ENCODE peak calls at places on chromosomes 7 and 10, in nine cellular contexts. R is kidney tubule cell; Z is CD8-positive, alpha-beta memory T cell; P is activated T-helper 1 cell treated with anti-CD3 and anti-CD28 coated beads, Interleukin-12 subunit alpha, Interleukin-12 subunit beta, Interleukin-2, Interleukin-4 antibody, amounts not matched to agents 30 ng/mL and 10 ng/mL and 1 ng/mL, durations not matched to agents 14 hours and 24 hours and 36 hours; L is KG1; A is heart left ventricle; S is adipocyte; Q is NCI-H187; K is NCI-H460. F is an unnamed sample.

GRCh38 chr10:75987610-75988009 is 556.2 kb downstream of the LRMDA start:
- DNase-seq in R (peak), Z (no peak), P (no peak), L (no peak), A (no peak), S (peak), Q (no peak), K (no peak), F (no peak)

GRCh38 chr7:55965805-55966421 is 1.5 kb downstream of the NIPSNAP2 start:
- DNase-seq in R (peak), Z (no peak), P (no peak), L (no peak), A (no peak), S (peak), Q (no peak), K (no peak), F (peak)

GRCh38 chr7:138875794-138876193 is 77.8 kb upstream of the ATP6V0A4 start:
- DNase-seq in R (peak), Z (peak), P (peak), L (no peak), A (no peak), S (peak), Q (no peak), K (peak), F (no peak)

GRCh38 chr7:132500727-132501410 is 75.4 kb downstream of the PLXNA4 start:
- DNase-seq in R (peak), Z (no peak), P (no peak), L (no peak), A (no peak), S (no peak), Q (no peak), K (no peak), F (peak)

GRCh38 chr7:37643876-37644275 is 39.7 kb upstream of the GPR141 start:
- DNase-seq in R (no peak), Z (no peak), P (no peak), L (no peak), A (no peak), S (no peak), Q (no peak), K (no peak), F (no peak)

GRCh38 chr10:120989279-120989678 is 138.1 kb downstream of the WDR11 start:
- DNase-seq in R (no peak), Z (no peak), P (no peak), L (no peak), A (no peak), S (no peak), Q (no peak), K (no peak), F (no peak)

GRCh38 chr7:138204285-138204988 is 128.2 kb downstream of the AKR1D1 start:
- DNase-seq in R (no peak), Z (no peak), P (no peak), L (no peak), A (no peak), S (no peak), Q (no peak), K (no peak), F (no peak)

GRCh38 chr7:33721895-33722294 is 183.4 kb upstream of the BMPER start:
- DNase-seq in R (no peak), Z (no peak), P (no peak), L (no peak), A (no peak), S (no peak), Q (no peak), K (no peak), F (no peak)

GRCh38 chr10:119197921-119198320 is 9.4 kb upstream of the GRK5 start:
- DNase-seq in R (peak), Z (no peak), P (no peak), L (no peak), A (no peak), S (no peak), Q (no peak), K (no peak), F (no peak)

GRCh38 chr10:28840954-28841353 is 163.6 kb downstream of the BAMBI start:
- DNase-seq in R (no peak), Z (no peak), P (no peak), L (no peak), A (no peak), S (no peak), Q (no peak), K (no peak), F (no peak)

GRCh38 chr10:79930267-79930666 is 18.6 kb downstream of the SFTPD start:
- DNase-seq in R (no peak), Z (no peak), P (no peak), L (no peak), A (no peak), S (no peak), Q (no peak), K (no peak), F (no peak)

GRCh38 chr7:140239653-140239935 is 62.8 kb upstream of the KDM7A start:
- DNase-seq in R (no peak), Z (no peak), P (no peak), L (no peak), A (no peak), S (no peak), Q (no peak), K (no peak), F (no peak)

GRCh38 chr10:36021096-36021495 is 379.0 kb upstream of the FZD8 start:
- DNase-seq in R (peak), Z (no peak), P (no peak), L (no peak), A (no peak), S (no peak), Q (no peak), K (no peak), F (no peak)

GRCh38 chr7:133794490-133794889 is 332.6 kb upstream of the LRGUK start:
- DNase-seq in R (no peak), Z (no peak), P (no peak), L (no peak), A (no peak), S (peak), Q (peak), K (no peak), F (no peak)

GRCh38 chr10:7696545-7696944 is 6.6 kb upstream of the ITIH2 start:
- DNase-seq in R (peak), Z (no peak), P (no peak), L (no peak), A (no peak), S (peak), Q (no peak), K (no peak), F (no peak)

GRCh38 chr10:11586170-11586569 is 25.3 kb downstream of the USP6NL start:
- DNase-seq in R (no peak), Z (no peak), P (no peak), L (peak), A (no peak), S (peak), Q (no peak), K (no peak), F (no peak)

GRCh38 chr10:102841827-102842345 is 4.7 kb upstream of the CYP17A1 start:
- DNase-seq in R (no peak), Z (no peak), P (no peak), L (no peak), A (no peak), S (no peak), Q (no peak), K (no peak), F (no peak)

GRCh38 chr10:131231323-131231964 is 80.1 kb downstream of the TCERG1L start:
- DNase-seq in R (no peak), Z (no peak), P (no peak), L (no peak), A (peak), S (no peak), Q (no peak), K (no peak), F (no peak)

GRCh38 chr7:43535810-43536585 is 46.9 kb upstream of the STK17A start:
- DNase-seq in R (peak), Z (no peak), P (no peak), L (no peak), A (no peak), S (peak), Q (no peak), K (no peak), F (no peak)

GRCh38 chr7:43700059-43700501 is 29.2 kb downstream of the COA1 start:
- DNase-seq in R (peak), Z (no peak), P (no peak), L (peak), A (no peak), S (peak), Q (no peak), K (peak), F (peak)

GRCh38 chr7:67636363-67637355 is 640.0 kb downstream of the TYW1 start:
- DNase-seq in R (no peak), Z (no peak), P (no peak), L (no peak), A (no peak), S (no peak), Q (no peak), K (no peak), F (no peak)

GRCh38 chr7:25669300-25669781 is 441.1 kb upstream of the NPVF start:
- DNase-seq in R (no peak), Z (no peak), P (no peak), L (no peak), A (no peak), S (no peak), Q (no peak), K (no peak), F (no peak)

GRCh38 chr7:151243411-151244155 is 4.9 kb downstream of the SMARCD3 start:
- DNase-seq in R (no peak), Z (no peak), P (no peak), L (no peak), A (no peak), S (no peak), Q (no peak), K (no peak), F (no peak)

GRCh38 chr7:53500076-53500475 is 464.6 kb downstream of the POM121L12 start:
- DNase-seq in R (no peak), Z (no peak), P (no peak), L (no peak), A (no peak), S (no peak), Q (no peak), K (no peak), F (no peak)

GRCh38 chr7:140334341-140335057 is 63.8 kb downstream of the SLC37A3 start:
- DNase-seq in R (no peak), Z (no peak), P (no peak), L (no peak), A (no peak), S (no peak), Q (no peak), K (no peak), F (no peak)

GRCh38 chr7:139681463-139681755 is 96.4 kb downstream of the HIPK2 start:
- DNase-seq in R (no peak), Z (no peak), P (no peak), L (no peak), A (no peak), S (no peak), Q (peak), K (no peak), F (no peak)

GRCh38 chr7:80604436-80604835 is 34.0 kb upstream of the CD36 start:
- DNase-seq in R (no peak), Z (no peak), P (no peak), L (no peak), A (no peak), S (no peak), Q (no peak), K (no peak), F (no peak)

GRCh38 chr7:44615149-44615611 is 8.8 kb downstream of the OGDH start:
- DNase-seq in R (peak), Z (no peak), P (no peak), L (peak), A (no peak), S (no peak), Q (no peak), K (no peak), F (no peak)

GRCh38 chr10:12801214-12802087 is 200.1 kb downstream of the CCDC3 start:
- DNase-seq in R (peak), Z (no peak), P (no peak), L (no peak), A (no peak), S (no peak), Q (no peak), K (no peak), F (no peak)

GRCh38 chr10:127980898-127981297 is 74.0 kb downstream of the PTPRE start:
- DNase-seq in R (no peak), Z (no peak), P (no peak), L (no peak), A (no peak), S (no peak), Q (no peak), K (no peak), F (no peak)

GRCh38 chr7:517848-518629 is 1.6 kb downstream of the PDGFA start:
- DNase-seq in R (peak), Z (no peak), P (no peak), L (no peak), A (peak), S (peak), Q (no peak), K (no peak), F (no peak)

GRCh38 chr10:24721254-24722106 is 2.2 kb downstream of the ARHGAP21 start:
- DNase-seq in R (peak), Z (no peak), P (no peak), L (no peak), A (peak), S (peak), Q (no peak), K (no peak), F (peak)

GRCh38 chr7:30692438-30692837 is 10.2 kb upstream of the CRHR2 start:
- DNase-seq in R (no peak), Z (no peak), P (no peak), L (no peak), A (no peak), S (no peak), Q (no peak), K (no peak), F (no peak)

GRCh38 chr10:101065479-101066145 is 3.8 kb downstream of the KAZALD1 start:
- DNase-seq in R (no peak), Z (no peak), P (no peak), L (no peak), A (no peak), S (peak), Q (no peak), K (no peak), F (no peak)

GRCh38 chr10:34288634-34289033 is 526.5 kb downstream of the PARD3 start:
- DNase-seq in R (peak), Z (no peak), P (no peak), L (no peak), A (no peak), S (peak), Q (no peak), K (no peak), F (no peak)

GRCh38 chr7:148079681-148080080 is 510.9 kb upstream of the C7orf33 start:
- DNase-seq in R (no peak), Z (no peak), P (no peak), L (no peak), A (no peak), S (peak), Q (no peak), K (no peak), F (no peak)

GRCh38 chr10:97534746-97535367 is 36.1 kb downstream of the UBTD1 start:
- DNase-seq in R (no peak), Z (no peak), P (no peak), L (no peak), A (no peak), S (no peak), Q (no peak), K (peak), F (peak)

GRCh38 chr10:53135213-53135896 is 362.8 kb upstream of the MBL2 start:
- DNase-seq in R (peak), Z (no peak), P (no peak), L (no peak), A (no peak), S (no peak), Q (no peak), K (no peak), F (no peak)